ENCODE peak calls at places on chromosomes 3 and 15, in six cellular contexts. T, A, V, Q, D and C are unnamed samples.

GRCh38 chr3:156892701-156893100 is 66.5 kb downstream of the LEKR1 start:
- DNase-seq in D (no peak), V (peak), A (no peak), Q (no peak), T (peak), C (peak)

GRCh38 chr3:49734752-49735151 is 11.0 kb upstream of the GMPPB start:
- DNase-seq in A (no peak), T (no peak), Q (no peak), V (no peak), D (no peak), C (no peak)

GRCh38 chr3:196141052-196141865 is 59.4 kb upstream of the TFRC start:
- DNase-seq in T (no peak), D (peak), V (no peak), A (no peak), Q (no peak), C (peak)

GRCh38 chr3:46663611-46664135 is 29.8 kb downstream of the ALS2CL start:
- DNase-seq in V (no peak), Q (no peak), T (peak), D (peak), A (peak), C (peak)

GRCh38 chr3:13018039-13018431 is 55.2 kb downstream of the IQSEC1 start:
- DNase-seq in A (no peak), V (no peak), Q (no peak), D (no peak), T (no peak), C (no peak)

GRCh38 chr3:113210608-113211369 is 568 bp upstream of the BOC start:
- DNase-seq in V (no peak), A (no peak), D (no peak), T (peak), Q (no peak), C (no peak)

GRCh38 chr3:195900426-195901355 is 7.7 kb downstream of the TNK2 start:
- DNase-seq in D (no peak), T (no peak), V (peak), A (no peak), Q (no peak), C (peak)

GRCh38 chr3:45760878-45761711 is 35.2 kb downstream of the SLC6A20 start:
- DNase-seq in D (peak), A (peak), Q (peak), T (peak), V (peak), C (peak)

GRCh38 chr3:72892870-72893269 is 5.0 kb downstream of the GXYLT2 start:
- DNase-seq in D (peak), T (no peak), Q (no peak), A (peak), V (peak), C (peak)

GRCh38 chr3:160980740-160981139 is 124.4 kb downstream of the B3GALNT1 start:
- DNase-seq in T (no peak), D (no peak), V (no peak), Q (no peak), A (no peak), C (no peak)

GRCh38 chr3:184525337-184526157 is 36.0 kb upstream of the EPHB3 start:
- DNase-seq in V (no peak), D (no peak), Q (no peak), A (no peak), T (no peak), C (no peak)

GRCh38 chr3:184531580-184532290 is 29.9 kb upstream of the EPHB3 start:
- DNase-seq in Q (no peak), T (peak), D (no peak), V (no peak), A (no peak), C (peak)

GRCh38 chr3:184524981-184525336 is 36.6 kb upstream of the EPHB3 start:
- DNase-seq in A (no peak), Q (no peak), D (no peak), T (no peak), V (no peak), C (peak)

GRCh38 chr3:184523825-184524615 is 37.6 kb upstream of the EPHB3 start:
- DNase-seq in T (peak), Q (no peak), V (no peak), A (peak), D (peak), C (peak)

DNA sequence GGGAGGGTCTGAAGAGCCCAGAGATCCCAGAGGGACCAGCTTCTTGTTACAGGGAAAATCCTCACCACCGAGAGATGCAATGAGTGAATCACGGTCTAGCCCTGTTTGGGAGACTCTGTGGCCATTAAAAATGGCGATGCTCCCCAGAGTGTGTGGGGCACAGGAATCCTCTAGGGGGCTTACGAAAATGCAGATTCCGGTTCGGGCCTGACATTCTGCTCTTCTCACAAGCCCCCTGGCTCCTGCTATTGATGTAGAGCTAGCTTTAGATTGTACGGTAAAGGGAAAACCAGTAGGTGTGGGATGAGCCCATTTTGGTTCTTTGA is 35.5 kb upstream of the EPHB3 start:
- DNase-seq in D (no peak), A (no peak), V (no peak), Q (no peak), T (no peak), C (no peak)
- H3K4me3 ChIP-seq in D (no peak), A (no peak), V (no peak), Q (no peak), T (no peak), C (no peak)

GRCh38 chr3:136932518-136932917 is 25.3 kb upstream of the IL20RB start:
- DNase-seq in Q (no peak), T (peak), A (peak), D (no peak), V (no peak), C (no peak)
- TF ChIP-seq MYC in Q (no peak), T (no peak), A (no peak), D (no peak), V (no peak), C (no peak)

DNA sequence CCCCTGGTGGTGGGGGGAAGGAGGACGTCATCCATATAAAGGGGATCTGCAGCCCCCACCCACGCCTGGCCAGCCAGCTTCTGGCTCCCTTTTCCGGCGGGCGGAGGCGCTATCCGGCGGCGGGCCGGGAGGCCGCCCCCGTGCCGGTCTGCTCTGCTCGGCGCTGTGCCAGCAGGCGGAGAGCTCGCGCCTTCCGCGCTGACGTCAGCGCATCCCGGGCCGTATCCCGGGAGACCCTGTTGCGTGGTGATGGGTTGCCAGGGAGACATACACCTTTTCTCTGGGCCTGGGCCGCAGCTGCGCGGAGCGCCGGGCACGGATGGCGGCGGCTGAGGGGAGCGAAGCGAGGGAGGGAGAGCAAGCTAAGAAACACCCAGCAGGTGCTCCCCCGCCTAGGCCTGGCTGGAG is 1.1 kb downstream of the FAM131A start:
- DNase-seq in D (no peak), T (peak), A (no peak), Q (no peak), V (no peak), C (no peak)
- H3K4me3 ChIP-seq in D (no peak), T (peak), A (no peak), Q (no peak), V (no peak), C (no peak)

DNA sequence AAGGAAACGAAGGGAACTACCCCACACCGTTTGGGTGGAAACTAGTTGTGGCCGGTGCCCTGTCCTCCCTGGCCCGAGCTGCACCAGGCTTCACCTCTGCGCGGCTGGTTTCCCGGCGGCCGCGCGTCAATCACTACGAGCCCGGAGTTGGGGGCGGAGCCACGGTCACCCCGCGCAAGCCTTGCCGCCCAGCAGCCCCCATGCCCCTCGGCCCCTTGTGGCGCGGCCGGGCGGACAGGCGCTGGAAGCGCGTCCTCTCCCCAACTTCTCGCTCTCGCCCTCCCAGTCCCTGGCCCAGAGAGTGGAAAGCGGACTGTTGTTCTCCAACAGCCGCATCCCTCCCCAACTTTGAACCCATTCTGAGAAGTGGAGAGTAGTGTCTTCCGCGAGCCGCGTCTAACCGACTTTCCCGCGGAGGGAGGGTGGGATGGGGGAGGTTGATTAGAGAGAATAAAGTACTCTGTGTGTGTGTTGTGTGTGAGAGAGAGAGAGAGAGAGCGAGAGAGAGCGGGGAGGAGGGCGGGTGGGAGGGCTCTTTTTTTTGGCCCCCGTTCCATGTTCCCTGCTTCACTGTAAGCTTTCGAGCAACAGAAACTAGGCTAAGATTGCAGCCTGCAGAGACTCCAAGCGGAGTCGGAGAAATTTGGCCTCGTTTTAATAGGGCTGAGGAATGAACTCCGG is 1.4 kb upstream of the MEIS2 start:
- DNase-seq in V (peak), A (peak), Q (no peak), D (peak), T (peak), C (peak)
- TF ChIP-seq MYC in V (no peak), A (no peak), Q (no peak), D (no peak), T (no peak), C (no peak)

GRCh38 chr3:134029734-134030381 is at the start of gene SLCO2A1:
- DNase-seq in T (peak), D (no peak), Q (no peak), V (no peak), A (no peak), C (peak)
- H3K4me3 ChIP-seq in T (peak), D (no peak), Q (no peak), V (peak), A (peak), C (no peak)

DNA sequence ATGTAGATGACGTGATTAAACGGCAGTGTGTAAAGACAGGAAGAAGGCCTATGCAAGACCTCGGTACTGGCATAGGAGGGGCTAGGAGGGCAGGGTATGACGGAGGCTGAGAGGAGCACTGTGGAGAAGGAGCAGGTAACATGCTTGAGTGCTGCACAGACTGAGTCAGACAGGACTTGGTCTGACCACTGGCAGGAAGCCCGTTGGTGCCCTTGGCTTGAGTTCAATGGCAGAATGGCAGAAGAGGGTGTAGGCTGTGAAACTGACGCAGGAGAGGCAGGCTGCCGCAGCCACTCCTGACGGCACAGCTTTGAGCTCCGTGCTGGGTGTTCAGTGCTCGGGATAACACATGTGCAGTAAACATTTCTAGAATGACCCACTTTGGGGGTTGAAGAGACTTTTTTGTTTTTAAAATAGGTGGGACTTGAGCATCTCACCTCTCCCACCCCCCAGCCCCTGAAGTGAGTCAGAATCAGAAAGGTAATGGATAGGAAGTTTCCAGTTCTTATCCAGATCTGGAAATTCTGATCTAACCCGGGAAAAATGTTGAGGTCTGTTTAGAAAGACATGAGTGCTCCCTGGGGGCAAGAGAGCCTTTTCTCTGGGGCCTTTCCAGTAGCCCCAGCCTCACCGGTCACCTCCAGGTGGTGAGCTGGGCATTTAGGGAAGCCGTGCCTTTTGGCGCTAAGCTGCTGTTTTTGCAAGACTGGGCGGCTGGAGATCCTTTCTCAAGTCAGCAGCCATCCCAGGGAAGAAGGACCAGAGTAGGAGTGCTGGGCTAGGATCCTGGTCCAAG is 126.4 kb downstream of the RPLP1 start:
- DNase-seq in Q (no peak), V (no peak), D (no peak), A (no peak), T (peak), C (no peak)
- TF ChIP-seq MYC in Q (no peak), V (no peak), D (no peak), A (no peak), T (no peak), C (no peak)

GRCh38 chr3:148746053-148746452 is 48.4 kb downstream of the AGTR1 start:
- DNase-seq in V (no peak), A (no peak), Q (no peak), T (no peak), D (no peak), C (no peak)

GRCh38 chr3:148748323-148748722 is 50.6 kb downstream of the AGTR1 start:
- DNase-seq in A (no peak), D (no peak), V (no peak), T (no peak), Q (no peak), C (no peak)

GRCh38 chr3:148755570-148755969 is 57.9 kb downstream of the AGTR1 start:
- DNase-seq in A (no peak), V (no peak), D (no peak), Q (no peak), T (no peak), C (no peak)

GRCh38 chr3:148750296-148750695 is 52.6 kb downstream of the AGTR1 start:
- DNase-seq in T (no peak), D (no peak), Q (no peak), V (no peak), A (no peak), C (no peak)
- H3K4me3 ChIP-seq in T (no peak), D (no peak), Q (no peak), V (no peak), A (no peak), C (no peak)

GRCh38 chr3:98731138-98731537 is 32.0 kb upstream of the ST3GAL6 start:
- DNase-seq in Q (no peak), T (no peak), D (no peak), A (no peak), V (no peak), C (no peak)

GRCh38 chr3:98731720-98732238 is 31.4 kb upstream of the ST3GAL6 start:
- DNase-seq in T (peak), Q (no peak), V (peak), A (no peak), D (no peak), C (no peak)

GRCh38 chr3:98733055-98733777 is 29.9 kb upstream of the ST3GAL6 start:
- DNase-seq in D (no peak), V (peak), A (no peak), Q (no peak), T (peak), C (peak)

GRCh38 chr3:98733778-98734281 is 29.3 kb upstream of the ST3GAL6 start:
- DNase-seq in V (peak), Q (peak), T (peak), D (no peak), A (no peak), C (peak)

GRCh38 chr3:98732239-98733054 is 30.7 kb upstream of the ST3GAL6 start:
- DNase-seq in D (no peak), Q (no peak), A (peak), T (peak), V (peak), C (peak)
- TF ChIP-seq MYC in D (no peak), Q (no peak), A (no peak), T (no peak), V (peak), C (no peak)

GRCh38 chr3:58572634-58573230 is 4.5 kb downstream of the FAM107A start:
- DNase-seq in Q (no peak), T (no peak), D (no peak), V (no peak), A (no peak), C (no peak)
- H3K4me3 ChIP-seq in Q (no peak), T (no peak), D (no peak), V (no peak), A (no peak), C (no peak)

GRCh38 chr3:82354181-82354696 is 592.8 kb upstream of the GBE1 start:
- DNase-seq in V (no peak), Q (no peak), T (no peak), A (no peak), D (no peak), C (no peak)
- TF ChIP-seq MYC in V (no peak), Q (no peak), T (no peak), A (no peak), D (no peak), C (no peak)